ENCODE peak calls at places on chromosomes 13 and 19, in eight cellular contexts. One of them, this sample, is unnamed.

GRCh38 chr19:12792853-12793289 is 1.6 kb downstream of the JUNB start:
- DNase-seq in COR-L47: no peak
- DNase-seq in tibial nerve: no peak
- DNase-seq in activated B cell treated with CpG ODN at 0.5 μM for 24 hours: no peak
- DNase-seq in kidney tubule cell: no peak
- DNase-seq in epithelial cell of esophagus: no peak
- DNase-seq in left lung: no peak
- DNase-seq in stimulated activated effector memory CD8-positive, alpha-beta T cell treated with anti-CD3 and anti-CD28 coated beads, Interleukin-12 subunit alpha, Interleukin-12 subunit beta, amount 100 ng/mL, for 72 hours: no peak
- DNase-seq in this sample: peak

GRCh38 chr13:42807866-42808265 is 26.5 kb downstream of the FAM216B start:
- DNase-seq in COR-L47: no peak
- DNase-seq in tibial nerve: no peak
- DNase-seq in activated B cell treated with CpG ODN at 0.5 μM for 24 hours: no peak
- DNase-seq in kidney tubule cell: peak
- DNase-seq in epithelial cell of esophagus: peak
- DNase-seq in left lung: no peak
- DNase-seq in stimulated activated effector memory CD8-positive, alpha-beta T cell treated with anti-CD3 and anti-CD28 coated beads, Interleukin-12 subunit alpha, Interleukin-12 subunit beta, amount 100 ng/mL, for 72 hours: no peak
- DNase-seq in this sample: no peak

GRCh38 chr19:6891761-6892385 is 4.5 kb downstream of the ADGRE1 start:
- DNase-seq in COR-L47: no peak
- DNase-seq in tibial nerve: no peak
- DNase-seq in activated B cell treated with CpG ODN at 0.5 μM for 24 hours: no peak
- DNase-seq in kidney tubule cell: no peak
- DNase-seq in epithelial cell of esophagus: no peak
- DNase-seq in left lung: no peak
- DNase-seq in stimulated activated effector memory CD8-positive, alpha-beta T cell treated with anti-CD3 and anti-CD28 coated beads, Interleukin-12 subunit alpha, Interleukin-12 subunit beta, amount 100 ng/mL, for 72 hours: no peak
- DNase-seq in this sample: no peak

GRCh38 chr19:38975861-38976271 is 324 bp upstream of the FBXO17 start:
- DNase-seq in COR-L47: no peak
- DNase-seq in tibial nerve: no peak
- DNase-seq in activated B cell treated with CpG ODN at 0.5 μM for 24 hours: no peak
- DNase-seq in kidney tubule cell: peak
- DNase-seq in epithelial cell of esophagus: peak
- DNase-seq in left lung: peak
- DNase-seq in stimulated activated effector memory CD8-positive, alpha-beta T cell treated with anti-CD3 and anti-CD28 coated beads, Interleukin-12 subunit alpha, Interleukin-12 subunit beta, amount 100 ng/mL, for 72 hours: no peak
- DNase-seq in this sample: no peak

GRCh38 chr19:12949363-12950284 is 4.0 kb downstream of the RAD23A start:
- DNase-seq in COR-L47: no peak
- DNase-seq in tibial nerve: no peak
- DNase-seq in activated B cell treated with CpG ODN at 0.5 μM for 24 hours: no peak
- DNase-seq in kidney tubule cell: no peak
- DNase-seq in epithelial cell of esophagus: no peak
- DNase-seq in left lung: no peak
- DNase-seq in stimulated activated effector memory CD8-positive, alpha-beta T cell treated with anti-CD3 and anti-CD28 coated beads, Interleukin-12 subunit alpha, Interleukin-12 subunit beta, amount 100 ng/mL, for 72 hours: no peak
- DNase-seq in this sample: no peak

GRCh38 chr19:13033244-13033643 is 38.0 kb downstream of the NFIX start:
- DNase-seq in COR-L47: no peak
- DNase-seq in tibial nerve: no peak
- DNase-seq in activated B cell treated with CpG ODN at 0.5 μM for 24 hours: no peak
- DNase-seq in kidney tubule cell: no peak
- DNase-seq in epithelial cell of esophagus: no peak
- DNase-seq in left lung: no peak
- DNase-seq in stimulated activated effector memory CD8-positive, alpha-beta T cell treated with anti-CD3 and anti-CD28 coated beads, Interleukin-12 subunit alpha, Interleukin-12 subunit beta, amount 100 ng/mL, for 72 hours: no peak
- DNase-seq in this sample: peak

GRCh38 chr13:73870970-73871935 is 263.0 kb downstream of the KLF12 start:
- DNase-seq in COR-L47: no peak
- DNase-seq in tibial nerve: peak
- DNase-seq in activated B cell treated with CpG ODN at 0.5 μM for 24 hours: no peak
- DNase-seq in kidney tubule cell: peak
- DNase-seq in epithelial cell of esophagus: peak
- DNase-seq in left lung: no peak
- DNase-seq in stimulated activated effector memory CD8-positive, alpha-beta T cell treated with anti-CD3 and anti-CD28 coated beads, Interleukin-12 subunit alpha, Interleukin-12 subunit beta, amount 100 ng/mL, for 72 hours: no peak
- DNase-seq in this sample: no peak

GRCh38 chr13:45280751-45281634 is 60.0 kb downstream of the TPT1 start:
- DNase-seq in COR-L47: peak
- DNase-seq in tibial nerve: peak
- DNase-seq in activated B cell treated with CpG ODN at 0.5 μM for 24 hours: peak
- DNase-seq in kidney tubule cell: peak
- DNase-seq in epithelial cell of esophagus: peak
- DNase-seq in left lung: peak
- DNase-seq in stimulated activated effector memory CD8-positive, alpha-beta T cell treated with anti-CD3 and anti-CD28 coated beads, Interleukin-12 subunit alpha, Interleukin-12 subunit beta, amount 100 ng/mL, for 72 hours: peak
- DNase-seq in this sample: peak

GRCh38 chr13:23709521-23709920 is 139.3 kb downstream of the TNFRSF19 start:
- DNase-seq in COR-L47: no peak
- DNase-seq in tibial nerve: no peak
- DNase-seq in activated B cell treated with CpG ODN at 0.5 μM for 24 hours: no peak
- DNase-seq in kidney tubule cell: no peak
- DNase-seq in epithelial cell of esophagus: no peak
- DNase-seq in left lung: no peak
- DNase-seq in stimulated activated effector memory CD8-positive, alpha-beta T cell treated with anti-CD3 and anti-CD28 coated beads, Interleukin-12 subunit alpha, Interleukin-12 subunit beta, amount 100 ng/mL, for 72 hours: no peak
- DNase-seq in this sample: no peak